ENCODE peak calls at places on chromosome 5, in five cellular contexts. R is RWPE2; C is esophagus squamous epithelium; F is effector CD4-positive, alpha-beta T cell; X is CD4-positive, CD25-positive, alpha-beta regulatory T cell. P is an unnamed sample.

GRCh38 chr5:82338731-82339130 is 60.6 kb upstream of the RPS23 start:
- DNase-seq in C (no peak), R (no peak), X (no peak), F (no peak), P (no peak)

GRCh38 chr5:177410575-177410974 is 1.2 kb upstream of the F12 start:
- DNase-seq in C (no peak), F (no peak), X (no peak), R (no peak), P (no peak)

GRCh38 chr5:1502046-1502736 is 21.6 kb downstream of the LPCAT1 start:
- DNase-seq in X (no peak), F (no peak), C (peak), R (no peak), P (peak)

GRCh38 chr5:1685076-1685475 is 114.6 kb downstream of the MRPL36 start:
- DNase-seq in X (no peak), R (no peak), C (no peak), F (no peak), P (no peak)

GRCh38 chr5:151243564-151243963 is 9.4 kb upstream of the GM2A start:
- DNase-seq in X (peak), C (no peak), R (no peak), F (no peak), P (no peak)

GRCh38 chr5:77852068-77852513 is 76.0 kb upstream of the TBCA start:
- DNase-seq in F (no peak), R (no peak), C (no peak), X (no peak), P (no peak)

GRCh38 chr5:153276151-153276550 is 214.3 kb upstream of the GRIA1 start:
- DNase-seq in C (no peak), F (no peak), R (no peak), X (no peak), P (no peak)

GRCh38 chr5:32270946-32271345 is 41.8 kb downstream of the MTMR12 start:
- DNase-seq in R (no peak), X (no peak), F (no peak), C (no peak), P (no peak)

GRCh38 chr5:176780951-176781350 is 29.4 kb upstream of the UNC5A start:
- DNase-seq in R (peak), C (no peak), F (no peak), X (no peak), P (no peak)

GRCh38 chr5:119360905-119361605 is 5.2 kb downstream of the TNFAIP8 start:
- DNase-seq in X (no peak), R (peak), C (no peak), F (no peak), P (no peak)

GRCh38 chr5:33180900-33181299 is 259.9 kb upstream of the TARS1 start:
- DNase-seq in R (no peak), F (no peak), X (no peak), C (no peak), P (no peak)

GRCh38 chr5:72107874-72108199 is 562 bp downstream of the MAP1B start:
- DNase-seq in X (no peak), R (no peak), F (no peak), C (no peak), P (no peak)

GRCh38 chr5:102959055-102959454 is 160.9 kb downstream of the GIN1 start:
- DNase-seq in X (no peak), R (no peak), C (no peak), F (no peak), P (no peak)

GRCh38 chr5:114391321-114391720 is 29.5 kb downstream of the KCNN2 start:
- DNase-seq in X (no peak), F (no peak), C (no peak), R (no peak), P (no peak)

GRCh38 chr5:622946-623522 is 10.9 kb downstream of the CEP72 start:
- DNase-seq in F (no peak), R (peak), C (no peak), X (no peak), P (no peak)

GRCh38 chr5:159982421-159983173 is 26.3 kb upstream of the TTC1 start:
- DNase-seq in R (no peak), F (no peak), C (no peak), X (no peak), P (no peak)

GRCh38 chr5:157857821-157858526 is 971 bp downstream of the CLINT1 start:
- DNase-seq in F (no peak), R (no peak), X (peak), C (no peak), P (no peak)

GRCh38 chr5:652773-653350 is 40.3 kb downstream of the TPPP start:
- DNase-seq in C (no peak), F (no peak), R (no peak), X (no peak), P (no peak)

GRCh38 chr5:150159741-150160179 is 4.1 kb upstream of the PDGFRB start:
- DNase-seq in C (no peak), R (no peak), X (no peak), F (no peak), P (no peak)

P was measured in T follicular helper cell.